ENCODE peak calls at places on chromosomes 5 and 9, in four cellular contexts. A is HepG2, Z is A549, D is GM12878. X is an unnamed sample.

GRCh38 chr9:125963932-125964331 is 216.8 kb downstream of the PBX3 start:
- DNase-seq in A (no peak), Z (no peak), D (no peak), X (no peak)

GRCh38 chr5:135729582-135729879 is 104.9 kb upstream of the SLC25A48 start:
- DNase-seq in A (no peak), Z (no peak), D (no peak), X (no peak)

GRCh38 chr5:147177125-147177840 is 57.5 kb upstream of the STK32A start:
- DNase-seq in A (no peak), Z (no peak), D (no peak), X (no peak)

GRCh38 chr5:108381955-108382783 is at the start of gene FBXL17:
- DNase-seq in A (peak; percentile 93), Z (peak; percentile 97), D (peak; percentile 73), X (peak; percentile 96)

GRCh38 chr5:113574417-113574816 is 60.9 kb downstream of the YTHDC2 start:
- DNase-seq in A (no peak), Z (no peak), D (no peak), X (peak; percentile 8)

GRCh38 chr9:69317081-69317480 is 7.9 kb upstream of the ENTREP1 start:
- DNase-seq in A (no peak), Z (peak; percentile 10), D (no peak), X (no peak)

GRCh38 chr9:127546125-127546832 is 65.8 kb upstream of the STXBP1 start:
- DNase-seq in A (peak; percentile 55), Z (peak; percentile 49), D (no peak), X (peak; percentile 82)

GRCh38 chr5:39951070-39951469 is 526.3 kb upstream of the DAB2 start:
- DNase-seq in A (no peak), Z (no peak), D (no peak), X (no peak)

GRCh38 chr5:90690317-90690716 is 131.7 kb downstream of the ADGRV1 start:
- DNase-seq in A (no peak), Z (no peak), D (no peak), X (no peak)

GRCh38 chr9:34185778-34186551 is 7.1 kb downstream of the UBAP1 start:
- DNase-seq in A (no peak), Z (peak; percentile 82), D (peak; percentile 51), X (peak; percentile 44)

GRCh38 chr5:28523887-28524637 is 1485.7 kb upstream of the CDH9 start:
- DNase-seq in A (no peak), Z (peak; percentile 16), D (no peak), X (no peak)

GRCh38 chr5:129991780-129992179 is 87.5 kb downstream of the CHSY3 start:
- DNase-seq in A (no peak), Z (no peak), D (no peak), X (no peak)

GRCh38 chr9:84419203-84419602 is 78.6 kb upstream of the SLC28A3 start:
- DNase-seq in A (no peak), Z (no peak), D (no peak), X (no peak)

GRCh38 chr9:13175732-13176131 is 103.8 kb downstream of the MPDZ start:
- DNase-seq in A (peak; percentile 57), Z (no peak), D (no peak), X (no peak)

GRCh38 chr5:74993743-74994142 is 58.6 kb downstream of the GCNT4 start:
- DNase-seq in A (no peak), Z (no peak), D (no peak), X (no peak)

GRCh38 chr5:43649256-43649655 is 46.3 kb downstream of the NNT start:
- DNase-seq in A (no peak), Z (no peak), D (no peak), X (no peak)

GRCh38 chr5:107889387-107889786 is 218.7 kb upstream of the EFNA5 start:
- DNase-seq in A (no peak), Z (no peak), D (no peak), X (no peak)

GRCh38 chr5:90613450-90613849 is 54.9 kb downstream of the ADGRV1 start:
- DNase-seq in A (no peak), Z (no peak), D (no peak), X (no peak)

GRCh38 chr9:11199335-11199734 is 586.5 kb upstream of the PTPRD start:
- DNase-seq in A (no peak), Z (no peak), D (no peak), X (no peak)

GRCh38 chr5:31585519-31586270 is 53.2 kb upstream of the PDZD2 start:
- DNase-seq in A (no peak), Z (no peak), D (no peak), X (no peak)

GRCh38 chr5:172834570-172835245 is 657 bp downstream of the ERGIC1 start:
- DNase-seq in A (peak; percentile 66), Z (no peak), D (no peak), X (no peak)

GRCh38 chr5:116864157-116864837 is 289.7 kb upstream of the SEMA6A start:
- DNase-seq in A (peak; percentile 99), Z (no peak), D (no peak), X (no peak)

GRCh38 chr9:10260501-10260900 is 352.3 kb downstream of the PTPRD start:
- DNase-seq in A (no peak), Z (no peak), D (no peak), X (no peak)

GRCh38 chr9:122904466-122904822 is 715 bp downstream of the RC3H2 start:
- DNase-seq in A (peak; percentile 43), Z (peak; percentile 43), D (no peak), X (no peak)

GRCh38 chr5:167587768-167588167 is 703.7 kb upstream of the WWC1 start:
- DNase-seq in A (peak; percentile 11), Z (peak; percentile 56), D (no peak), X (no peak)

GRCh38 chr5:53109436-53110127 is at the start of gene MOCS2:
- DNase-seq in A (peak; percentile 81), Z (peak; percentile 87), D (peak; percentile 64), X (peak; percentile 98)

GRCh38 chr5:876398-877365 is 15.9 kb downstream of the BRD9 start:
- DNase-seq in A (no peak), Z (no peak), D (no peak), X (no peak)

GRCh38 chr5:176704817-176705216 is 57.5 kb downstream of the TSPAN17 start:
- DNase-seq in A (no peak), Z (no peak), D (no peak), X (no peak)
- TF ChIP-seq POLR2AphosphoS2 in A (no peak), Z (no peak), D (no peak), X (no peak)

DNA sequence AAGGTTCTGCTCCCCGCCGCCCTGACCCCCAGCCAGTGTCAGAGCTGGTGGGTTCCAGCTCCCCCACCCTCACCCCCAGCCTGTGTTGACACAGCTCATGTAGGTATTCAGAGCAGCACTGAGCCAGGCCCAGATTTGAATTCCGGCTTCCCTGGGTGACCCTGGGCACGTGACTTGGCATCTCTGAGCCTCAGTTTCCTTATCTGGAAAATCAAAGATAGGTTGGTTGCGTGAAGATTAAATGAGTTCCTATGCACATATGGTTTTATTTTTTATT is 42.0 kb downstream of the HMCN2 start:
- DNase-seq in A (no peak), Z (no peak), D (no peak), X (no peak)
- TF ChIP-seq POLR2AphosphoS2 in A (no peak), Z (no peak), D (no peak), X (no peak)

GRCh38 chr5:14277407-14278320 is 134.5 kb downstream of the TRIO start:
- DNase-seq in A (no peak), Z (no peak), D (no peak), X (no peak)
- TF ChIP-seq POLR2AphosphoS2 in A (no peak), Z (no peak), D (no peak), X (no peak)

GRCh38 chr9:108139900-108140299 is 650.3 kb upstream of the KLF4 start:
- DNase-seq in A (no peak), Z (no peak), D (no peak), X (no peak)

GRCh38 chr9:108134501-108135128 is 645.0 kb upstream of the KLF4 start:
- DNase-seq in A (no peak), Z (no peak), D (no peak), X (no peak)

GRCh38 chr9:108133680-108134079 is 644.1 kb upstream of the KLF4 start:
- DNase-seq in A (no peak), Z (no peak), D (no peak), X (no peak)

GRCh38 chr9:108133101-108133500 is 643.5 kb upstream of the KLF4 start:
- DNase-seq in A (no peak), Z (no peak), D (no peak), X (no peak)

GRCh38 chr9:108136646-108137045 is 647.1 kb upstream of the KLF4 start:
- DNase-seq in A (no peak), Z (no peak), D (no peak), X (no peak)
- TF ChIP-seq POLR2AphosphoS2 in A (no peak), Z (no peak), D (no peak), X (no peak)

GRCh38 chr9:35517136-35517535 is 27.2 kb downstream of the RUSC2 start:
- DNase-seq in A (peak; percentile 73), Z (no peak), D (no peak), X (no peak)
- TF ChIP-seq POLR2AphosphoS2 in A (no peak), Z (no peak), D (no peak), X (no peak)

GRCh38 chr5:154285661-154286408 is 95.3 kb downstream of the GALNT10 start:
- DNase-seq in A (peak; percentile 52), Z (peak; percentile 86), D (no peak), X (no peak)
- TF ChIP-seq POLR2AphosphoS2 in A (no peak), Z (no peak), D (no peak), X (no peak)

DNA sequence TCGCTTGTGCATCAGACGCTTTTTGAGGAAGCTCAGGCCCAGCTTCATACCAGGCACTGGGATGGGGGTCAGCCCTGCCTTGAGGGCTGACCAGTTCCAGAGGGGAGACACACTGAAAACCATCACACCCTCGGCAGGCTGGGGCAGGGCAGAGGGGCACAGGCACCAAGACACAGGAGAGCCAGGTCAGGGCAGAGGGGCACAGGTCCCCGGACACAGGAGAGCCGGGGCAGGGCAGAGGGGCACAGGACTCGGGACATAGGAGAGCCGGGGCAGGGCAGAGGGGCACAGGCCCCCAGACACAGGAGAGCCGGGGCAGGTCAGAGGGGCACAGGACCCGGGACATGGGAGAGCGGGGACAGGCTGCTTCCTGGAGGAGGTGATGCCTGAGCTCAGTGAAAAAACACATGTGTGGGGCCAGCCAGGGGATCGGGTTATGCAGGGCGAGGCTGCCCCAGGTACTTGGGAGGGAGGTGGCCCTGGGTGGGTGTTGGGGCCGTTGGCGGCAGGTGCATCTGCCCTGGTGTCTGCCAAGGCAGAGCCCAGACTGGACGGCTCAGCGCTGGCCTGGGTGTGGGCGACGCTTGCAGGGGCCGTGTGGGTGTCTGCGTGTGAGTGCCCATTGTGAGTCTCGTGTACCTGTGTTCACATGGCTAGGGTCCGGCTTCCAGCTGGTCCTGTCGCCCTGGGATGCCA is 15.1 kb upstream of the SLC2A6 start:
- DNase-seq in A (no peak), Z (no peak), D (no peak), X (no peak)
- TF ChIP-seq POLR2AphosphoS2 in A (no peak), Z (no peak), D (no peak), X (no peak)

X was measured in K562.